ENCODE peak calls at places on chromosomes 7 and 10, in ten cellular contexts. L is lung, C is right lobe of liver, P is hepatocyte, B is cardiac fibroblast, O is cardiac muscle cell, F is A549, G is kidney epithelial cell, N is ovary, U is fibroblast of pulmonary artery. R is an unnamed sample.

GRCh38 chr10:13528875-13529713 is at the start of gene BEND7:
- DNase-seq in L (no peak), C (peak), P (peak), B (peak), O (peak), F (peak), G (no peak), N (peak), U (peak), R (peak)

GRCh38 chr7:101245147-101245668 is 327 bp upstream of the FIS1 start:
- DNase-seq in L (no peak), C (no peak), P (no peak), B (no peak), O (no peak), F (no peak), G (no peak), N (peak), U (no peak), R (no peak)

GRCh38 chr10:92773776-92774175 is 74.5 kb upstream of the EXOC6 start:
- DNase-seq in L (no peak), C (no peak), P (no peak), B (peak), O (no peak), F (no peak), G (no peak), N (no peak), U (peak), R (no peak)

GRCh38 chr10:122286872-122287271 is 15.8 kb downstream of the BTBD16 start:
- DNase-seq in L (no peak), C (no peak), P (peak), B (peak), O (no peak), F (no peak), G (peak), N (no peak), U (peak), R (peak)

GRCh38 chr7:18541189-18541870 is 45.8 kb downstream of the HDAC9 start:
- DNase-seq in L (no peak), C (peak), P (no peak), B (peak), O (no peak), F (no peak), G (peak), N (peak), U (peak), R (no peak)

GRCh38 chr7:37674534-37674933 is 9.0 kb upstream of the GPR141 start:
- DNase-seq in L (no peak), C (no peak), P (no peak), B (no peak), O (no peak), F (no peak), G (no peak), N (no peak), U (no peak), R (no peak)

GRCh38 chr10:83252169-83252568 is 887.1 kb upstream of the GHITM start:
- DNase-seq in L (no peak), C (no peak), P (no peak), B (no peak), O (no peak), F (no peak), G (no peak), N (no peak), U (no peak), R (no peak)

GRCh38 chr10:92068900-92069299 is 145.3 kb downstream of the BTAF1 start:
- DNase-seq in L (no peak), C (no peak), P (no peak), B (no peak), O (no peak), F (no peak), G (no peak), N (no peak), U (no peak), R (no peak)

GRCh38 chr7:100901921-100902332 is 6.2 kb upstream of the ACHE start:
- DNase-seq in L (no peak), C (peak), P (peak), B (no peak), O (no peak), F (no peak), G (no peak), N (no peak), U (no peak), R (no peak)

GRCh38 chr10:132646443-132647097 is 109.0 kb downstream of the INPP5A start:
- DNase-seq in L (no peak), C (peak), P (no peak), B (no peak), O (no peak), F (no peak), G (no peak), N (peak), U (no peak), R (no peak)

GRCh38 chr7:28410628-28411578 is 1.4 kb upstream of the CREB5 start:
- DNase-seq in L (no peak), C (no peak), P (peak), B (peak), O (peak), F (peak), G (no peak), N (peak), U (peak), R (peak)

GRCh38 chr7:24406053-24406561 is 122.1 kb downstream of the NPY start:
- DNase-seq in L (no peak), C (no peak), P (no peak), B (no peak), O (no peak), F (no peak), G (no peak), N (no peak), U (no peak), R (peak)

GRCh38 chr7:95478139-95479037 is 7.4 kb upstream of the ASB4 start:
- DNase-seq in L (peak), C (no peak), P (peak), B (peak), O (peak), F (peak), G (no peak), N (no peak), U (peak), R (peak)

GRCh38 chr10:8331896-8332729 is 277.6 kb downstream of the GATA3 start:
- DNase-seq in L (no peak), C (no peak), P (peak), B (peak), O (peak), F (peak), G (peak), N (peak), U (peak), R (peak)
- H3K4me3 ChIP-seq in L (no peak), C (no peak), P (peak), B (peak), O (peak), F (peak), G (peak), N (peak), U (peak), R (peak)

GRCh38 chr7:143285806-143286521 is 1.2 kb downstream of the TMEM139 start:
- DNase-seq in L (no peak), C (no peak), P (no peak), B (no peak), O (no peak), F (no peak), G (no peak), N (no peak), U (no peak), R (no peak)
- H3K4me3 ChIP-seq in L (no peak), C (no peak), P (no peak), B (no peak), O (no peak), F (no peak), G (peak), N (no peak), U (no peak), R (no peak)

GRCh38 chr10:86364551-86365345 is 1.8 kb downstream of the GRID1 start:
- DNase-seq in L (no peak), C (peak), P (no peak), B (no peak), O (peak), F (no peak), G (no peak), N (peak), U (no peak), R (no peak)
- H3K4me3 ChIP-seq in L (peak), C (no peak), P (no peak), B (no peak), O (peak), F (peak), G (no peak), N (peak), U (no peak), R (peak)

DNA sequence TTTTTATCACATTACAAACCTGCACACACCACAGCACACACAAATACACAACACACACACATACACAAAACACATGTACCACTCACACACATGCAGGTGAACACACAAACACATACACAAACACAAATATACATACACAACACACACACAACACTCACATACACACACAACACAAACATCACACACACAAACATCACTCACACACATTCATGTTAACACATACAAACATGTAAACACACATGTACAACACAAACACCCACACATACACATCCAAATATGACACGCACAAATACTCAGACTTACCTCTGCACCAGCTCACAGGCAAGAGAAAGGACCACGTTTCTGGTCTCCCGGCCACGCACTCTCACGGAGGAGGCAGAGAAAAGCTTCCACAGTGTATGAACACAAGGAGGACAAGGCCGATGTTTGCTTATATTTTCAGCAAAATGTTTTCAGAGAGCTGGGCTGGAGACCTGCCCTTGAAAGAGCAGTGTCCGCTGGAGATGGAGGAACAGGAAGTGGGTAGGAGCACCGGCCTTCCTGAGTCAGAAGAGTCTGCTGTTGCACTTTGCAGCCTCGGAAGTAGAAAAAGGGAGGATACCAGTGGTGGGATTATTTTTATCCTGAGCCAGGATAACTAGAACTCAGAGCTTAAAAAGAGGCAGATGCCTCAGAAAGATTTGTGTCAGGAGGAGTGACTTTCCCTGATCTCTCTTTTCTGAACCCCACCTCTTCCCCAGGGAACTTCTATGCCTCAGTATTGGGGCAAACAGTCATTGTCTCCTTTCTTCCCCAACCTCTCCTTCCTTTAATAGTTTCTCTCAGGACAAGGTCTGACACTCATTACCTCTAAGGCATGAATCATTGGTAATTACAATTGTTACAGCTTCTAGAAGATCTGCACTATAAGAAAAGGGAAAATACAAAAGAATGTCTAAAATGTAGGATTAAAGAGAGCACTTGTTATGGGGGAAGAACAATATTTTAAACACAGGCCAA is at the start of gene GIMAP6:
- DNase-seq in L (no peak), C (no peak), P (no peak), B (no peak), O (no peak), F (no peak), G (no peak), N (no peak), U (no peak), R (no peak)
- H3K4me3 ChIP-seq in L (peak), C (peak), P (no peak), B (no peak), O (no peak), F (no peak), G (no peak), N (peak), U (no peak), R (no peak)

GRCh38 chr7:26291251-26291650 is 411 bp upstream of the SNX10 start:
- DNase-seq in L (no peak), C (no peak), P (no peak), B (no peak), O (no peak), F (no peak), G (no peak), N (no peak), U (no peak), R (no peak)
- H3K4me3 ChIP-seq in L (no peak), C (peak), P (peak), B (peak), O (peak), F (peak), G (peak), N (peak), U (peak), R (peak)

DNA sequence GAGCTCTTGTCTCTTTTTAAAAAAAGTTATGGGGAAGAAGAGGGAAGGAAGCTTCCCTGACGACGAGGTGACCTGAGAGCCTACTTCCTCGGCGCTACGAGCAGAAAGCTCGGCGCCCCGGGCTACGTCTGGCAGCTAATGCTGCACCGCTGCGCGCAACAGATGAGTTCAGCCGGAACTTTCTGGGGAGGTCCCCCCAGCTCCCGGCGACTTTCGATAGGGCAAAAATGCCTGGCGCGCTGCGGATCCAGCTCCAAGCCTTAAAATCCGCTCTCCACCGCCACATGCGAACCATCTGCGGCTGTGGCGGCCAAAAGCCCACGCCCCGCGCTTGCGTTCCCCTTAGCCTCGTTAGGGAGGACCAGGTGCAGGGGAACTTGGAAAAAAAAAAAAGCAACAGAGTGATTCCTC is 620 bp downstream of the P4HA1 start:
- DNase-seq in L (peak), C (peak), P (peak), B (peak), O (peak), F (peak), G (no peak), N (peak), U (peak), R (peak)
- H3K4me3 ChIP-seq in L (peak), C (peak), P (peak), B (peak), O (peak), F (peak), G (peak), N (peak), U (peak), R (peak)

DNA sequence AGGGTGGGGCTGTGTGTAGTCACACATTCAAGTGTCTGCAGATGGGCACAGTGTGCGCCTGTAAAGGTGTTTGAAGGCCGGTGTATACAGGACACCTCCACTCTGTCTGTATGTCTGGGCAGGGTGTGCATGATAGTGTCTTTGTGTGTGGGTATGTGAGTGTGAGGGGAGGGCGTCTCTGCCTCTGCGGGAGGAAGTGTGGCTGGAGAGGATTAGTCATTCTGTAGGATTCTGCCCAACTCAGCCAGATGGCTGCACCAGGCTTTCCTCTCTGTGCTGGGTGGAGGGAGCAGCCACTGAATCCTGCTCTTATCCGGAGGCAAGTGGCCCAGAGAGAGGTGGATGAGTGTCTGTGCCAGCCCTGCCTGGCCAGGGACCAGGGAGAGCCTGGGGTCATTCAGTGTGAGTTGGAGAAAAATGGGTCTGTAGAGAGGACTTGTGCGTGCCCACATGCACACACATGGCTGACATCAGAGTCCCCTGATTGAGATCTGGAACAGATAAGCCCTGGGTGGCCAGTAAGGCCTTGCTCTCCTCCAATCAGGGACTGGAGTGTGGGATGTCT is 1.7 kb downstream of the SFXN3 start:
- DNase-seq in L (peak), C (no peak), P (peak), B (peak), O (no peak), F (peak), G (peak), N (peak), U (peak), R (peak)
- H3K4me3 ChIP-seq in L (peak), C (peak), P (peak), B (peak), O (peak), F (peak), G (peak), N (peak), U (peak), R (peak)

GRCh38 chr10:17024461-17024860 is 105.2 kb downstream of the CUBN start:
- DNase-seq in L (no peak), C (no peak), P (no peak), B (no peak), O (no peak), F (no peak), G (no peak), N (no peak), U (no peak), R (no peak)

GRCh38 chr10:17021661-17022060 is 108.0 kb downstream of the CUBN start:
- DNase-seq in L (no peak), C (no peak), P (no peak), B (no peak), O (no peak), F (no peak), G (no peak), N (no peak), U (no peak), R (no peak)

GRCh38 chr10:17022399-17022798 is 107.2 kb downstream of the CUBN start:
- DNase-seq in L (no peak), C (no peak), P (no peak), B (no peak), O (peak), F (no peak), G (no peak), N (no peak), U (no peak), R (no peak)

GRCh38 chr10:17022898-17023297 is 106.7 kb downstream of the CUBN start:
- DNase-seq in L (no peak), C (no peak), P (no peak), B (peak), O (no peak), F (no peak), G (no peak), N (no peak), U (peak), R (no peak)

GRCh38 chr10:17023386-17024298 is 106.0 kb downstream of the CUBN start:
- DNase-seq in L (peak), C (no peak), P (peak), B (peak), O (peak), F (peak), G (peak), N (no peak), U (peak), R (peak)
- H3K4me3 ChIP-seq in L (no peak), C (no peak), P (no peak), B (no peak), O (no peak), F (no peak), G (no peak), N (no peak), U (peak), R (no peak)

GRCh38 chr7:6480323-6480660 is 32.5 kb upstream of the DAGLB start:
- DNase-seq in L (no peak), C (no peak), P (no peak), B (no peak), O (peak), F (no peak), G (no peak), N (no peak), U (no peak), R (no peak)
- H3K4me3 ChIP-seq in L (no peak), C (no peak), P (no peak), B (no peak), O (no peak), F (no peak), G (no peak), N (no peak), U (no peak), R (no peak)

DNA sequence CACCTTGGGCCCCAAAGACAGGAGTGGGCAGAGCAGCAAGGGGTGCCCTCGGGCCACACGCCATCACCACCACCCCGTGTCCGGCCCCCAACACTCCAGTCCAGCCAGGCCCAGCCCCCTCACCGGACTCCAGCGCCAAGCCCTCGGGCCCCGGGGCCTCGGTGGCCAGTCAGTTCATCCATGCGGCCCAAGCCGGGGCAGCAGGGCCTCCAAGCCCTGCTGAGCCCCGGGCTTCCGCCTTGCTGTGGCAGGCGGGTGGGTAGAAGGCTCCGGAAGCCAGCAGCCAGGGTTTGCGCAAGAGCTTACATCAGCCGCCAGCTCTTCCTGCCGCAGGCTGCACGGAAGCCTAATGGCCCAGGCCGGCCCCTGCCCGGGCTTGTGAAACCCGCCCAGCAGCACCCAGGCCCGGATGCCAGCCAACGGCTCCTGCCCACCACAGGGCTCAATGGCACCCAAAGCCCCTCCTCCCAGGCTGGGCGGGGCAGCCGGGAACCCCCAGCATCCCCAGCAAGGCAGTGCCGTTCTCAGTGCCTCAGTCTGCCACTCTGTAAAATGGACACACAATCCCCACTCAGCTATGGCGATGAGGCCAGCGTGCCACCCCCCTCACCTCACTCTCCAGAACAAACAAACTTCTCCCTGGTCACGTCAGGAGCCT is 26.5 kb downstream of the TNRC18 start:
- DNase-seq in L (peak), C (peak), P (peak), B (peak), O (no peak), F (peak), G (peak), N (peak), U (peak), R (peak)
- H3K4me3 ChIP-seq in L (peak), C (peak), P (no peak), B (no peak), O (no peak), F (peak), G (no peak), N (peak), U (peak), R (peak)